ENCODE peak calls at places on chromosomes 1 and 21, in ten cellular contexts. F is midbrain; R is GM06990; Z is activated T-helper 1 cell treated with anti-CD3 and anti-CD28 coated beads, Interleukin-12 subunit alpha, Interleukin-12 subunit beta, Interleukin-2, Interleukin-4 antibody, amounts not matched to agents 30 ng/mL and 10 ng/mL and 1 ng/mL, durations not matched to agents 14 hours and 24 hours and 36 hours; M is endothelial cell of umbilical vein; B is left ventricle myocardium superior; E is H1; N is activated CD4-positive, alpha-beta T cell treated with anti-CD3 and anti-CD28 coated beads, Interleukin-2, amount 10 ng/mL, durations not matched to agents 7 days and 5 days; T is stimulated activated CD8-positive, alpha-beta memory T cell treated with anti-CD3 and anti-CD28 coated beads, Interleukin-4, amount 100 ng/mL, for 4 hours; P is endothelial cell. A is an unnamed sample.

GRCh38 chr1:6162341-6162740 is 17.8 kb downstream of the CHD5 start:
- DNase-seq in F (no peak), R (no peak), Z (no peak), M (no peak), B (peak; percentile 10), E (no peak), N (no peak), T (no peak), P (no peak), A (no peak)

GRCh38 chr1:42904437-42904836 is 54.2 kb downstream of the SLC2A1 start:
- DNase-seq in F (no peak), R (no peak), Z (no peak), M (no peak), B (no peak), E (no peak), N (no peak), T (no peak), P (no peak), A (no peak)

GRCh38 chr1:112992780-112993179 is 36.8 kb upstream of the SLC16A1 start:
- DNase-seq in F (no peak), R (no peak), Z (no peak), M (no peak), B (no peak), E (no peak), N (no peak), T (no peak), P (no peak), A (no peak)

GRCh38 chr1:81170721-81171120 is 630.0 kb upstream of the ADGRL2 start:
- DNase-seq in F (no peak), R (no peak), Z (no peak), M (no peak), B (no peak), E (no peak), N (no peak), T (no peak), P (no peak), A (no peak)

GRCh38 chr1:209383422-209383821 is 200.1 kb upstream of the CAMK1G start:
- DNase-seq in F (no peak), R (no peak), Z (no peak), M (no peak), B (no peak), E (no peak), N (no peak), T (no peak), P (no peak), A (no peak)

GRCh38 chr1:182962554-182963115 is 9.7 kb upstream of the SHCBP1L start:
- DNase-seq in F (peak; percentile 78), R (peak; percentile 30), Z (peak; percentile 6), M (peak; percentile 91), B (peak; percentile 85), E (peak; percentile 63), N (peak; percentile 21), T (no peak), P (peak; percentile 51), A (peak; percentile 83)

GRCh38 chr1:235943581-235944114 is 76.9 kb upstream of the LYST start:
- DNase-seq in F (no peak), R (no peak), Z (no peak), M (no peak), B (no peak), E (no peak), N (no peak), T (no peak), P (no peak), A (no peak)

GRCh38 chr1:108719654-108720435 is 7.1 kb downstream of the FNDC7 start:
- DNase-seq in F (peak; percentile 43), R (no peak), Z (no peak), M (peak; percentile 50), B (no peak), E (no peak), N (no peak), T (no peak), P (no peak), A (no peak)

GRCh38 chr21:34971656-34972055 is 77.4 kb downstream of the RUNX1 start:
- DNase-seq in F (no peak), R (no peak), Z (no peak), M (no peak), B (no peak), E (no peak), N (no peak), T (no peak), P (no peak), A (no peak)

GRCh38 chr1:225343618-225344017 is 84.2 kb downstream of the LBR start:
- DNase-seq in F (no peak), R (no peak), Z (no peak), M (peak; percentile 27), B (no peak), E (no peak), N (no peak), T (no peak), P (no peak), A (no peak)